ENCODE peak calls at places on chromosomes 2 and 18, in four cellular contexts. Q is uterus, T is transverse colon, K is HCT116. S is an unnamed sample.

GRCh38 chr2:8544168-8544785 is 137.6 kb upstream of the ID2 start:
- DNase-seq in Q (no peak), T (no peak), K (no peak), S (no peak)

GRCh38 chr2:102841107-102841840 is 79.4 kb downstream of the TMEM182 start:
- DNase-seq in K (peak; percentile 7), T (peak; percentile 34), Q (no peak), S (peak; percentile 20)

GRCh38 chr2:170505631-170506270 is 209.4 kb upstream of the SP5 start:
- DNase-seq in K (no peak), T (peak; percentile 40), Q (peak; percentile 84), S (no peak)

GRCh38 chr18:78113445-78113844 is 863.8 kb downstream of the GALR1 start:
- DNase-seq in K (no peak), Q (no peak), T (no peak), S (no peak)

GRCh38 chr2:71785550-71785951 is 332.2 kb downstream of the DYSF start:
- DNase-seq in K (no peak), T (no peak), Q (no peak), S (no peak)

GRCh38 chr2:44118257-44118656 is 50.4 kb upstream of the PPM1B start:
- DNase-seq in T (no peak), Q (no peak), K (no peak), S (peak; percentile 13)

GRCh38 chr2:69720404-69720803 is 21.5 kb upstream of the ANXA4 start:
- DNase-seq in T (no peak), K (no peak), Q (no peak), S (peak; percentile 24)

GRCh38 chr2:207254526-207255464 is 89.0 kb upstream of the KLF7 start:
- DNase-seq in T (no peak), K (no peak), Q (no peak), S (peak; percentile 38)

GRCh38 chr2:120729410-120730052 is 6.1 kb upstream of the GLI2 start:
- DNase-seq in Q (peak; percentile 55), T (no peak), K (peak; percentile 37), S (no peak)

GRCh38 chr2:170932948-170933347 is 3.9 kb downstream of the GORASP2 start:
- DNase-seq in Q (no peak), K (no peak), T (no peak), S (no peak)

GRCh38 chr2:174120346-174120745 is 128.0 kb downstream of the OLA1 start:
- DNase-seq in T (no peak), Q (no peak), K (peak; percentile 82), S (no peak)

GRCh38 chr2:14633031-14633430 is 514 bp downstream of the LRATD1 start:
- DNase-seq in T (peak; percentile 26), K (no peak), Q (no peak), S (no peak)

GRCh38 chr2:76197842-76198448 is 487.2 kb upstream of the GCFC2 start:
- DNase-seq in T (peak; percentile 52), K (peak; percentile 19), Q (no peak), S (peak; percentile 72)

GRCh38 chr2:68403199-68403644 is 38.1 kb downstream of the PLEK start:
- DNase-seq in T (no peak), K (no peak), Q (no peak), S (peak; percentile 97)

GRCh38 chr18:28132084-28132483 is 44.8 kb downstream of the CDH2 start:
- DNase-seq in Q (no peak), K (no peak), T (no peak), S (no peak)

GRCh38 chr2:239246723-239247122 is 154.1 kb downstream of the HDAC4 start:
- DNase-seq in Q (no peak), T (peak; percentile 56), K (peak; percentile 62), S (no peak)

GRCh38 chr2:184780944-184781343 is 182.6 kb downstream of the ZNF804A start:
- DNase-seq in Q (no peak), K (no peak), T (no peak), S (no peak)

GRCh38 chr18:46676162-46676830 is 19.3 kb upstream of the LOXHD1 start:
- DNase-seq in K (no peak), T (no peak), Q (no peak), S (no peak)

GRCh38 chr2:138615257-138615656 is 113.7 kb downstream of the SPOPL start:
- DNase-seq in T (no peak), Q (no peak), K (no peak), S (no peak)

GRCh38 chr2:46010925-46011490 is 286.2 kb upstream of the EPAS1 start:
- DNase-seq in T (no peak), K (peak; percentile 19), Q (no peak), S (peak; percentile 5)

GRCh38 chr18:26747131-26747475 is 118.4 kb downstream of the AQP4 start:
- DNase-seq in T (no peak), K (no peak), Q (no peak), S (no peak)

GRCh38 chr2:162184362-162184761 is 32.3 kb upstream of the GCG start:
- DNase-seq in T (no peak), Q (no peak), K (no peak), S (no peak)

GRCh38 chr18:3995476-3996102 is 459.5 kb downstream of the DLGAP1 start:
- DNase-seq in T (peak; percentile 56), Q (peak; percentile 27), K (peak; percentile 73), S (peak; percentile 86)

GRCh38 chr2:46164581-46165301 is 132.5 kb upstream of the EPAS1 start:
- DNase-seq in T (peak; percentile 66), Q (peak; percentile 93), K (no peak), S (no peak)

GRCh38 chr2:71187589-71187988 is 39.3 kb downstream of the PAIP2B start:
- DNase-seq in T (no peak), Q (no peak), K (no peak), S (no peak)

GRCh38 chr2:40251146-40251545 is 200.7 kb downstream of the SLC8A1 start:
- DNase-seq in T (no peak), K (no peak), Q (no peak), S (no peak)

GRCh38 chr2:235390108-235390815 is 103.6 kb upstream of the AGAP1 start:
- DNase-seq in K (no peak), T (peak; percentile 46), Q (no peak), S (no peak)

GRCh38 chr18:35376742-35377695 is at the start of gene ZNF396:
- DNase-seq in K (peak; percentile 23), T (peak; percentile 89), Q (peak; percentile 77), S (peak; percentile 84)

GRCh38 chr2:240233891-240234502 is 93.5 kb upstream of the OTOS start:
- DNase-seq in K (no peak), T (no peak), Q (peak; percentile 30), S (no peak)

GRCh38 chr2:132441051-132441450 is 24.4 kb downstream of the GPR39 start:
- DNase-seq in Q (no peak), T (no peak), K (no peak), S (no peak)

GRCh38 chr2:240277073-240277806 is 136.8 kb upstream of the OTOS start:
- DNase-seq in Q (no peak), K (no peak), T (no peak), S (no peak)

GRCh38 chr18:34031810-34032209 is 192.9 kb downstream of the NOL4 start:
- DNase-seq in T (no peak), Q (no peak), K (no peak), S (no peak)

GRCh38 chr2:195706161-195706900 is 49.3 kb downstream of the SLC39A10 start:
- DNase-seq in K (no peak), T (no peak), Q (no peak), S (no peak)

GRCh38 chr2:11856095-11856494 is 109.7 kb downstream of the LPIN1 start:
- DNase-seq in T (no peak), Q (no peak), K (no peak), S (no peak)

GRCh38 chr2:85998071-85998991 is 107.4 kb downstream of the POLR1A start:
- DNase-seq in T (peak; percentile 24), Q (peak; percentile 72), K (no peak), S (no peak)

DNA sequence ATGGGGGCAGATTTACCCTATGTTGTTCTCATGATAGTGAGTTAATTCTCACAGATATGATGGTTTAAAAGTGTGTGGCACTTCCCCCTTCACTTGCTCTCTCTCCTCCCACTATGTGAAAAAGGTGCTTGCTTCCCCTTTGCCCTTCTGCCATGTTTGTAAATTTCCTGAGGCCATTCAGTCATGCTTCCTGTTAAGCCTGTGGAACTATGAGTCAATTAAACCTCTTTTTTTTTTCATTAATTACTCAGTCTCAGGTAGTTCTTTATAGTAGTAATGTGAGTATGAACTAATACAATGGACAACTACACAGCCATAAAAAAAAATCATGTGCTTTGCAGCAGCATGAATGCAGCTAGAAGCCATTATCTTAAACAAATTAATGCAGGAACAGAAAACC is 118.5 kb downstream of the CALCRL start:
- DNase-seq in Q (no peak), K (no peak), T (no peak), S (no peak)
- TF ChIP-seq POLR2A in Q (no peak), K (no peak), T (no peak), S (no peak)

GRCh38 chr2:230944123-230944653 is 19.1 kb upstream of the GPR55 start:
- DNase-seq in K (no peak), T (no peak), Q (no peak), S (no peak)
- TF ChIP-seq POLR2A in K (no peak), T (no peak), Q (no peak), S (no peak)

GRCh38 chr2:96760036-96760985 is at the start of gene CNNM4:
- DNase-seq in Q (peak; percentile 93), T (peak; percentile 97), K (peak; percentile 84), S (peak; percentile 94)
- TF ChIP-seq POLR2A in Q (peak; percentile 63), T (peak; percentile 10), K (peak; percentile 80), S (no peak)

GRCh38 chr2:32277674-32278475 is at the start of gene YIPF4:
- DNase-seq in K (peak; percentile 84), T (peak; percentile 90), Q (peak; percentile 92), S (peak; percentile 96)
- TF ChIP-seq POLR2A in K (peak; percentile 80), T (peak; percentile 46), Q (peak; percentile 20), S (peak; percentile 85)

DNA sequence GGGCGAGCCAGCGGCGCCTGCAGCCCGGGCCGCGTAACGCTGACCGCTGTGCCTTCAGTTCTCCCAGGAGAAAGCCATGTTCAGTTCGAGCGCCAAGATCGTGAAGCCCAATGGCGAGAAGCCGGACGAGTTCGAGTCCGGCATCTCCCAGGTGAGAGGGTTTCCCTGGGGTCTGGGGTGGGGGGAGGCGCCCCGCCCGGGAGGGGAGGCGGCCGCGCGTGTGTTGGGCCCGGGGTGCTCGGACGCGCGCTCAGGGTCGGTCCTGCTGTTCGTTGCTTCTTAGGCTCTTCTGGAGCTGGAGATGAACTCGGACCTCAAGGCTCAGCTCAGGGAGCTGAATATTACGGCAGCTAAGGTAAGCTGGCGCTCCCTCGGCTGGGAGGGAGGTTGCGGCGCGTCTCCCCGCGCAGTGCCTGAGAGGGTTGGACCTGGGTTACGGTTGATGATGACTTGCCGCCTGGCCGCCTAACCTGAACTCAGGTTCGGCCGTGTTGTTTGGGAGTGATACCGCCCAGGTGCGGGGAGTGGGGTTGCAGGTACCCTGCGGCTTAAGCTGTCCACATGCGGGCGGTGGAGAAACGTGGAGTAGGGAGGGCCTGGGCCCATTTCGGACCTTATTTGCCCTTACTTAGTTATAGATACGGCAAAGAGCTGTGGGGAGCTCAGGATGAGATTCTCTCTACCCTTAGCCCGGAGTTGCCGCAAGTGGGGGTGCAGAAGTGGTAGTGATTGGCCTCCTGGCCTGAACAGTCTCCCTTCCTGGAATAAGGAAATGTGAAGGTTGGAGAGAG is 669 bp downstream of the RPS7 start:
- DNase-seq in T (no peak), K (no peak), Q (no peak), S (peak; percentile 67)
- TF ChIP-seq POLR2A in T (no peak), K (no peak), Q (no peak), S (no peak)

S was measured in erythroblast.